ENCODE peak calls at places on chromosomes 6 and 20, in eight cellular contexts. S, Z, U, F, Q, D, N and I are unnamed samples.

GRCh38 chr6:61217714-61218113 is 1068.3 kb downstream of the KHDRBS2 start:
- DNase-seq in Q (no peak), Z (no peak), D (no peak), F (no peak), S (no peak), N (no peak), U (no peak), I (no peak)

GRCh38 chr6:34912715-34913464 is 23.8 kb downstream of the ANKS1A start:
- DNase-seq in D (no peak), Q (peak; percentile 89), S (no peak), N (no peak), F (peak; percentile 16), Z (no peak), U (no peak), I (no peak)

GRCh38 chr6:43334466-43335095 is 26.0 kb upstream of the CRIP3 start:
- DNase-seq in U (peak; percentile 72), F (peak; percentile 66), N (no peak), D (no peak), S (no peak), Q (peak; percentile 69), Z (no peak), I (no peak)

GRCh38 chr20:35768731-35769664 is 2.8 kb upstream of the PHF20 start:
- DNase-seq in Q (peak; percentile 98), F (peak; percentile 97), Z (peak; percentile 100), U (peak; percentile 60), S (peak; percentile 99), N (peak; percentile 88), D (peak; percentile 87), I (peak; percentile 100)

GRCh38 chr6:74631558-74631957 is 574.3 kb downstream of the COL12A1 start:
- DNase-seq in U (no peak), Q (peak; percentile 25), D (no peak), S (no peak), Z (no peak), N (no peak), F (no peak), I (no peak)

GRCh38 chr6:44237813-44238433 is 9.0 kb upstream of the HSP90AB1 start:
- DNase-seq in D (peak; percentile 85), F (peak; percentile 67), Q (peak; percentile 56), U (peak; percentile 91), S (peak; percentile 79), Z (peak; percentile 66), N (peak; percentile 79), I (peak; percentile 89)

GRCh38 chr20:35617397-35618031 is 1.9 kb downstream of the SPAG4 start:
- DNase-seq in D (peak; percentile 65), Z (no peak), N (peak; percentile 55), S (peak; percentile 63), F (peak; percentile 67), Q (peak; percentile 53), U (peak; percentile 71), I (peak; percentile 73)

GRCh38 chr6:13273931-13274706 is 54.2 kb downstream of the TBC1D7 start:
- DNase-seq in Z (peak; percentile 19), S (no peak), U (peak; percentile 75), D (peak; percentile 50), N (peak; percentile 31), Q (no peak), F (no peak), I (peak; percentile 33)

GRCh38 chr6:83371428-83371827 is 59.4 kb downstream of the ME1 start:
- DNase-seq in N (no peak), U (no peak), D (no peak), Q (peak; percentile 84), Z (no peak), F (peak; percentile 45), S (no peak), I (no peak)

GRCh38 chr6:147081210-147081609 is 123.0 kb upstream of the STXBP5 start:
- DNase-seq in Z (no peak), S (no peak), N (no peak), D (no peak), Q (no peak), F (no peak), U (no peak), I (no peak)

GRCh38 chr6:131654326-131654725 is 17.2 kb downstream of the ENPP3 start:
- DNase-seq in N (no peak), Z (no peak), F (no peak), D (no peak), U (no peak), Q (no peak), S (no peak), I (no peak)

GRCh38 chr6:45896783-45897441 is 118.7 kb downstream of the CLIC5 start:
- DNase-seq in S (no peak), N (no peak), Q (no peak), D (no peak), Z (no peak), U (no peak), F (no peak), I (no peak)

GRCh38 chr6:41931792-41932191 is 9.8 kb downstream of the CCND3 start:
- DNase-seq in D (no peak), Q (no peak), N (no peak), Z (no peak), S (no peak), F (no peak), U (no peak), I (no peak)

GRCh38 chr6:21099338-21100314 is 493.9 kb upstream of the SOX4 start:
- DNase-seq in F (no peak), S (no peak), U (no peak), Q (no peak), Z (no peak), N (no peak), D (no peak), I (no peak)

GRCh38 chr6:135291288-135292116 is 110.4 kb downstream of the MYB start:
- DNase-seq in S (no peak), U (peak; percentile 54), Z (no peak), N (no peak), Q (peak; percentile 24), D (no peak), F (peak; percentile 73), I (no peak)

GRCh38 chr20:64030371-64031134 is 5.4 kb upstream of the C20orf204 start:
- DNase-seq in N (no peak), Z (no peak), U (no peak), Q (no peak), S (no peak), F (no peak), D (peak; percentile 49), I (no peak)

GRCh38 chr6:73672290-73672689 is 18.5 kb upstream of the SLC17A5 start:
- DNase-seq in Z (no peak), N (no peak), S (no peak), Q (no peak), F (no peak), U (no peak), D (no peak), I (no peak)

GRCh38 chr6:81171991-81172740 is 580.3 kb downstream of the TENT5A start:
- DNase-seq in N (no peak), S (peak; percentile 26), D (no peak), Q (peak; percentile 36), F (peak; percentile 28), Z (peak; percentile 13), U (no peak), I (peak; percentile 61)

GRCh38 chr6:82251942-82252341 is 4.4 kb upstream of the IBTK start:
- DNase-seq in U (peak; percentile 16), Q (peak; percentile 54), S (no peak), N (no peak), Z (no peak), D (no peak), F (peak; percentile 62), I (no peak)

DNA sequence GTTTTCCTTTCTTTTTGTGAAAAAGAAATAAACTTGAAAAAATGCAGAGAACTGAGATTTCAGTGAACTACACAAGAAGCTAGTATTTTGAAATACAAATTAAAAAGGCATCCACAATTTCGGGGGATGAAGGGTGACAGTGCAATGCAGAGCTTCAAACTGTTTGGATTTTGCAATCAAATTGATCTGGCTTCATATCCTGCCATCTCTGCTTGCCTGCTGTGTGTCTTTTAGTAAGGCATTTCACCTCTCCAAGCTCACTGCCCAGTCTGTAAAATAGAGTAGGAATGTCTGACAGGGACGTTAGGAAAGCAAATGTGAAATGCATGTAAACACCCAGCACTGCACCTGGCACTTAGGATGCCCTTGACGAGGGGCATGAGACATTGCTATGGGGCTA is 258.0 kb downstream of the HACE1 start:
- DNase-seq in S (no peak), F (no peak), N (no peak), U (no peak), D (no peak), Q (no peak), Z (no peak), I (no peak)
- H3K27ac ChIP-seq in S (no peak overlapping the region), F (no peak overlapping the region), N (no peak overlapping the region), U (no peak overlapping the region), D (no peak overlapping the region), Q (no peak overlapping the region), Z (no peak overlapping the region), I (no peak overlapping the region)

GRCh38 chr20:25289886-25290597 is 42.2 kb downstream of the PYGB start:
- DNase-seq in F (no peak), Z (no peak), Q (no peak), S (no peak), U (no peak), N (no peak), D (no peak), I (no peak)
- H3K36me3 ChIP-seq in F (peaks cover 3% of the 10 kb centered on the region), Z (peaks cover 83% of the 10 kb centered on the region), Q (peaks cover 61% of the 10 kb centered on the region), S (no peaks in the 10 kb centered on the region), U (peaks cover 5% of the 10 kb centered on the region), N (peaks cover 56% of the 10 kb centered on the region), D (peaks cover 7% of the 10 kb centered on the region), I (no peaks in the 10 kb centered on the region)

DNA sequence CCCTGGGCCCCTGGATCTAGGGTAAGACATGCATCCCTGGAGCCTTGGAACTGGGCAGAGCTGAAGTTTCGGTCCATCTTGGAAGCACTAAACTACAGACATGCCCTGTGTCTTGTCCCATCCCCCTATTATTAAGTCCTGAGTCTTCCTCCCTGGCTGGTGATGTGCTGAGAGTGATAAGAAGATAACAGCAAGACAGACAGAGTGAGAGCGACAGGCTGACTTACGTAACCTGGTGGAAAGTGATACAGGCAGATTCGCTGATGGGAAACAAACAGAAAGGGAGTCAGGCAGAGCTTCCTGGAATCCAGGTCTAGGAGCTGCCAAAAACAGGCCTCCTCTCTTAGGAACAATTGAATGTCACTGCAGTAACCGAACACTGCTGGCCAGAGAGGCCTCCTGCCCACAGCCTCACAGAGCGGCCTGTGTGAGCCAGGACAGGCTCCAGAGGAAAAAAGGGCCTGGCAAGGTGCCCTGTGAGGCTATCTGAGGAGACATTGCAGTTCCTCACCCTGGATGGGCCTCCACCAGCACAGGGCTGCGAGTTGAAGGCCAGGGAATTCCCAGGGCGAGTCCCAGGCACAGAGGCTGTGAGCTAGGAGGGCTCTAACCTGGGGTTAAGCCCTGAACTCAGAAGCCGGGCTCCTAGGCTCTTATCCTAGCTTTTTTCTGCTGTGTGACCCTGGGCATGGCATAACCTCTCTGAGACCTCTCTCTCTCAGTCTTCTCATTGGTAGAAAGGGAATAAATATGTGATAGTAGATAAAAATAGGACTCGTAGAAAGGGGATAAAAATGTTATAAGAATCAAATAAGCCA is 34.2 kb upstream of the B4GALT5 start:
- DNase-seq in F (peak; percentile 69), D (peak; percentile 66), S (peak; percentile 87), N (peak; percentile 81), Q (peak; percentile 50), Z (peak; percentile 72), U (peak; percentile 73), I (peak; percentile 97)
- TF ChIP-seq POLR2A in F (no peak), D (no peak), S (no peak), N (no peak), Q (no peak), Z (no peak), U (no peak), I (no peak)

DNA sequence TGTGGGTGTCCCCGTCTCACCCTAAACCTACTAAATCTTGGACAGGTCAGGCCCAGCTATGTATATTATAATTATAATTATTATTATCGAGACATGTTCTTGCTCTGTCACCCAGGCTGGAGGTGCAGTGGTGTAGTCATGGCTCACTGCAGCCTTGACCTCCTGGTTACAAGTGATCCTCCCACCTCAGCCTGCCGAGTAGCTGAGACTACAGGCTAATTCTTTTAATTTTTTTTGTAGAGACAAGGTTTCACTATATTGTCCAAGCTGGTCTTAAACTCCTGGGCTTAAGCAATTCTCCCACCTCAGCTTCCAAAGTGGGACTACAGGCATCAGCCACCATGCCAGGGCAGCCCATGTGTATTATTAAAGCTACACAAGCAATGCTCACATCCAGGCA is 10.5 kb downstream of the ADGRF1 start:
- DNase-seq in F (no peak), N (no peak), U (no peak), S (no peak), D (no peak), Z (no peak), Q (no peak), I (no peak)
- H3K27ac ChIP-seq in F (no peak overlapping the region), N (no peak overlapping the region), U (no peak overlapping the region), S (no peak overlapping the region), D (no peak overlapping the region), Z (no peak overlapping the region), Q (no peak overlapping the region), I (no peak overlapping the region)